ENCODE peak calls at places on chromosomes 16 and 17, in four cellular contexts. B is heart left ventricle, C is neural progenitor cell, Z is head of caudate nucleus. F is an unnamed sample.

GRCh38 chr16:89045181-89045815 is 48.4 kb upstream of the ACSF3 start:
- DNase-seq in B (peak), C (no peak), Z (no peak), F (no peak)

GRCh38 chr17:77449908-77450741 is 309.4 kb downstream of the SEC14L1 start:
- DNase-seq in B (peak), C (peak), Z (peak), F (peak)

GRCh38 chr16:51630051-51630450 is 479.0 kb upstream of the SALL1 start:
- DNase-seq in B (no peak), C (no peak), Z (no peak), F (no peak)

GRCh38 chr16:85610446-85611204 is 2.5 kb upstream of the GSE1 start:
- DNase-seq in B (peak), C (peak), Z (peak), F (peak)

GRCh38 chr16:19680972-19681371 is 37.1 kb downstream of the KNOP1 start:
- DNase-seq in B (peak), C (no peak), Z (no peak), F (no peak)

GRCh38 chr17:4980644-4981216 is 6.7 kb downstream of the CAMTA2 start:
- DNase-seq in B (no peak), C (peak), Z (no peak), F (no peak)

GRCh38 chr16:71360378-71360777 is 1.9 kb downstream of the CALB2 start:
- DNase-seq in B (no peak), C (no peak), Z (no peak), F (peak)

GRCh38 chr16:79607587-79607986 is 7.0 kb upstream of the MAF start:
- DNase-seq in B (no peak), C (no peak), Z (no peak), F (no peak)

GRCh38 chr17:6667516-6667915 is 16.0 kb downstream of the C17orf100 start:
- DNase-seq in B (no peak), C (no peak), Z (no peak), F (no peak)

GRCh38 chr17:80025796-80026195 is 9.9 kb downstream of the TBC1D16 start:
- DNase-seq in B (no peak), C (no peak), Z (no peak), F (no peak)

GRCh38 chr17:37847811-37848331 is 76.3 kb upstream of the TBC1D3K start:
- DNase-seq in B (no peak), C (no peak), Z (no peak), F (no peak)

GRCh38 chr17:73856585-73856984 is 212.3 kb upstream of the SDK2 start:
- DNase-seq in B (no peak), C (no peak), Z (no peak), F (no peak)

GRCh38 chr17:8745586-8746500 is 1.2 kb upstream of the CCDC42 start:
- DNase-seq in B (peak), C (peak), Z (peak), F (no peak)

GRCh38 chr17:51120357-51120738 is 320 bp downstream of the SPAG9 start:
- DNase-seq in B (no peak), C (no peak), Z (peak), F (no peak)

GRCh38 chr17:13171790-13172189 is 154.0 kb upstream of the ELAC2 start:
- DNase-seq in B (no peak), C (no peak), Z (no peak), F (no peak)

GRCh38 chr16:50193594-50193993 is 40.5 kb downstream of the TENT4B start:
- DNase-seq in B (no peak), C (no peak), Z (no peak), F (no peak)

F was measured in T1000.